ENCODE peak calls at places on chromosomes 1 and 21, in ten cellular contexts. One of them, this sample, is unnamed.

GRCh38 chr21:34296878-34297277 is 66.9 kb upstream of the KCNE2 start:
- DNase-seq in hepatic stellate cell: no peak
- DNase-seq in NCI-H2107: no peak
- DNase-seq in Peyer's patch: no peak
- DNase-seq in GM23248: no peak
- DNase-seq in fibroblast of mammary gland: no peak
- DNase-seq in left cardiac atrium: no peak
- DNase-seq in hypothalamus: no peak
- DNase-seq in stimulated activated CD4-positive, alpha-beta T cell treated with anti-CD3 and anti-CD28 coated beads, Interleukin-1b, Interleukin-23, amount 100 ng/mL, for 48 hours: no peak
- DNase-seq in neuronal stem cell: no peak
- DNase-seq in this sample: no peak

GRCh38 chr21:28442624-28443023 is 550.1 kb downstream of the LTN1 start:
- DNase-seq in GM23248: peak
- DNase-seq in hypothalamus: no peak
- DNase-seq in hepatic stellate cell: no peak
- DNase-seq in left cardiac atrium: no peak
- DNase-seq in fibroblast of mammary gland: peak
- DNase-seq in Peyer's patch: no peak
- DNase-seq in NCI-H2107: no peak
- DNase-seq in neuronal stem cell: no peak
- DNase-seq in stimulated activated CD4-positive, alpha-beta T cell treated with anti-CD3 and anti-CD28 coated beads, Interleukin-1b, Interleukin-23, amount 100 ng/mL, for 48 hours: no peak
- DNase-seq in this sample: no peak

GRCh38 chr1:168387781-168388760 is 107.4 kb downstream of the TBX19 start:
- DNase-seq in stimulated activated CD4-positive, alpha-beta T cell treated with anti-CD3 and anti-CD28 coated beads, Interleukin-1b, Interleukin-23, amount 100 ng/mL, for 48 hours: no peak
- DNase-seq in left cardiac atrium: no peak
- DNase-seq in NCI-H2107: no peak
- DNase-seq in neuronal stem cell: no peak
- DNase-seq in hypothalamus: no peak
- DNase-seq in GM23248: no peak
- DNase-seq in Peyer's patch: no peak
- DNase-seq in hepatic stellate cell: no peak
- DNase-seq in fibroblast of mammary gland: no peak
- DNase-seq in this sample: no peak

GRCh38 chr1:96966536-96967138 is 245.1 kb downstream of the PTBP2 start:
- DNase-seq in hepatic stellate cell: peak
- DNase-seq in NCI-H2107: peak
- DNase-seq in fibroblast of mammary gland: peak
- DNase-seq in neuronal stem cell: peak
- DNase-seq in stimulated activated CD4-positive, alpha-beta T cell treated with anti-CD3 and anti-CD28 coated beads, Interleukin-1b, Interleukin-23, amount 100 ng/mL, for 48 hours: peak
- DNase-seq in GM23248: peak
- DNase-seq in Peyer's patch: peak
- DNase-seq in hypothalamus: peak
- DNase-seq in left cardiac atrium: peak
- DNase-seq in this sample: peak

GRCh38 chr1:15489052-15489736 is 13.3 kb downstream of the CELA2B start:
- DNase-seq in stimulated activated CD4-positive, alpha-beta T cell treated with anti-CD3 and anti-CD28 coated beads, Interleukin-1b, Interleukin-23, amount 100 ng/mL, for 48 hours: no peak
- DNase-seq in fibroblast of mammary gland: no peak
- DNase-seq in hepatic stellate cell: no peak
- DNase-seq in NCI-H2107: peak
- DNase-seq in GM23248: no peak
- DNase-seq in Peyer's patch: no peak
- DNase-seq in hypothalamus: peak
- DNase-seq in neuronal stem cell: no peak
- DNase-seq in left cardiac atrium: no peak
- DNase-seq in this sample: peak

GRCh38 chr1:117661027-117661426 is 55.2 kb downstream of the TENT5C start:
- DNase-seq in hepatic stellate cell: no peak
- DNase-seq in neuronal stem cell: no peak
- DNase-seq in NCI-H2107: no peak
- DNase-seq in left cardiac atrium: no peak
- DNase-seq in fibroblast of mammary gland: no peak
- DNase-seq in hypothalamus: no peak
- DNase-seq in Peyer's patch: no peak
- DNase-seq in stimulated activated CD4-positive, alpha-beta T cell treated with anti-CD3 and anti-CD28 coated beads, Interleukin-1b, Interleukin-23, amount 100 ng/mL, for 48 hours: no peak
- DNase-seq in GM23248: no peak
- DNase-seq in this sample: no peak

GRCh38 chr21:34942911-34943310 is 106.2 kb downstream of the RUNX1 start:
- DNase-seq in neuronal stem cell: no peak
- DNase-seq in left cardiac atrium: no peak
- DNase-seq in stimulated activated CD4-positive, alpha-beta T cell treated with anti-CD3 and anti-CD28 coated beads, Interleukin-1b, Interleukin-23, amount 100 ng/mL, for 48 hours: no peak
- DNase-seq in Peyer's patch: no peak
- DNase-seq in fibroblast of mammary gland: no peak
- DNase-seq in hepatic stellate cell: no peak
- DNase-seq in NCI-H2107: no peak
- DNase-seq in hypothalamus: no peak
- DNase-seq in GM23248: no peak
- DNase-seq in this sample: no peak

GRCh38 chr21:46431884-46432488 is 26.7 kb upstream of the DIP2A start:
- DNase-seq in hepatic stellate cell: no peak
- DNase-seq in left cardiac atrium: no peak
- DNase-seq in hypothalamus: no peak
- DNase-seq in GM23248: no peak
- DNase-seq in Peyer's patch: no peak
- DNase-seq in NCI-H2107: no peak
- DNase-seq in neuronal stem cell: no peak
- DNase-seq in stimulated activated CD4-positive, alpha-beta T cell treated with anti-CD3 and anti-CD28 coated beads, Interleukin-1b, Interleukin-23, amount 100 ng/mL, for 48 hours: no peak
- DNase-seq in fibroblast of mammary gland: no peak
- DNase-seq in this sample: peak

GRCh38 chr1:219544163-219544846 is 68.6 kb downstream of the ZC3H11B start:
- DNase-seq in NCI-H2107: no peak
- DNase-seq in Peyer's patch: no peak
- DNase-seq in fibroblast of mammary gland: no peak
- DNase-seq in hypothalamus: no peak
- DNase-seq in stimulated activated CD4-positive, alpha-beta T cell treated with anti-CD3 and anti-CD28 coated beads, Interleukin-1b, Interleukin-23, amount 100 ng/mL, for 48 hours: no peak
- DNase-seq in neuronal stem cell: no peak
- DNase-seq in left cardiac atrium: no peak
- DNase-seq in hepatic stellate cell: no peak
- DNase-seq in GM23248: peak
- DNase-seq in this sample: no peak

This sample was measured in putamen.